ENCODE peak calls at places on chromosomes 5 and 9, in four cellular contexts. N, Y, X and L are unnamed samples.

GRCh38 chr9:137279741-137280477 is 2.4 kb downstream of the TOR4A start:
- DNase-seq in X (no peak), Y (no peak), N (no peak), L (no peak)

GRCh38 chr9:97954550-97954989 is 16.6 kb upstream of the HEMGN start:
- DNase-seq in Y (peak), X (peak), N (peak), L (peak)

GRCh38 chr9:14251146-14252071 is 62.5 kb downstream of the NFIB start:
- DNase-seq in X (no peak), N (no peak), Y (no peak), L (no peak)

GRCh38 chr5:73288803-73289720 is 116.1 kb downstream of the TMEM174 start:
- DNase-seq in X (no peak), N (no peak), Y (no peak), L (no peak)

GRCh38 chr9:130891699-130892502 is 4.7 kb downstream of the QRFP start:
- DNase-seq in Y (no peak), X (no peak), N (no peak), L (no peak)

GRCh38 chr5:173328896-173329369 is 719 bp upstream of the STC2 start:
- DNase-seq in Y (no peak), N (no peak), X (peak), L (peak)

GRCh38 chr9:129719135-129719534 is 33.7 kb downstream of the PTGES start:
- DNase-seq in N (no peak), Y (no peak), X (no peak), L (no peak)

GRCh38 chr9:16316911-16317817 is 553.3 kb downstream of the BNC2 start:
- DNase-seq in Y (no peak), X (no peak), N (no peak), L (no peak)

GRCh38 chr5:149207821-149208220 is 63.8 kb upstream of the AFAP1L1 start:
- DNase-seq in X (no peak), N (no peak), Y (no peak), L (no peak)

GRCh38 chr9:101028346-101029299 is at the start of gene PLPPR1:
- DNase-seq in N (no peak), X (no peak), Y (no peak), L (no peak)

GRCh38 chr5:160442824-160443431 is 21.3 kb downstream of the PTTG1 start:
- DNase-seq in N (no peak), X (no peak), Y (no peak), L (no peak)

GRCh38 chr9:127711226-127711701 is 4.2 kb downstream of the PTRH1 start:
- DNase-seq in N (no peak), Y (no peak), X (peak), L (peak)

GRCh38 chr5:439636-440035 is 3.3 kb upstream of the EXOC3 start:
- DNase-seq in X (no peak), Y (no peak), N (no peak), L (no peak)

GRCh38 chr9:17063535-17064135 is 71.2 kb upstream of the CNTLN start:
- DNase-seq in X (peak), Y (peak), N (no peak), L (peak)

GRCh38 chr5:39021413-39021812 is 52.8 kb downstream of the RICTOR start:
- DNase-seq in Y (no peak), X (no peak), N (no peak), L (no peak)

GRCh38 chr5:171426680-171427079 is 7.2 kb downstream of the FGF18 start:
- DNase-seq in Y (no peak), N (no peak), X (no peak), L (no peak)

GRCh38 chr5:76714771-76715483 is 999 bp upstream of the F2R start:
- DNase-seq in Y (no peak), X (peak), N (peak), L (peak)

GRCh38 chr9:114098660-114099522 is at the start of gene KIF12:
- DNase-seq in X (no peak), N (no peak), Y (no peak), L (no peak)

GRCh38 chr9:68838245-68838644 is 133.2 kb downstream of the PIP5K1B start:
- DNase-seq in N (no peak), X (no peak), Y (no peak), L (no peak)

GRCh38 chr9:90915693-90916092 is 114.1 kb downstream of the SYK start:
- DNase-seq in Y (no peak), X (peak), N (no peak), L (peak)

GRCh38 chr5:172142709-172143215 is 45.3 kb downstream of the STK10 start:
- DNase-seq in Y (no peak), X (peak), N (no peak), L (peak)

GRCh38 chr9:97788763-97789663 is 64.0 kb upstream of the FOXE1 start:
- DNase-seq in N (no peak), Y (no peak), X (peak), L (no peak)

GRCh38 chr9:2494571-2494970 is 127.0 kb upstream of the VLDLR start:
- DNase-seq in Y (no peak), X (no peak), N (no peak), L (no peak)

GRCh38 chr9:113621309-113621791 is 157.8 kb downstream of the RGS3 start:
- DNase-seq in N (no peak), Y (no peak), X (no peak), L (no peak)

GRCh38 chr5:180817847-180818246 is 15.2 kb upstream of the MGAT1 start:
- DNase-seq in N (no peak), Y (no peak), X (no peak), L (no peak)

GRCh38 chr9:136694163-136694864 is 7.1 kb upstream of the AGPAT2 start:
- DNase-seq in X (peak), N (no peak), Y (no peak), L (peak)

GRCh38 chr9:128121466-128121810 is 6.1 kb downstream of the PTGES2 start:
- DNase-seq in X (no peak), N (no peak), Y (no peak), L (no peak)

GRCh38 chr9:18935521-18935920 is 97.5 kb downstream of the SAXO1 start:
- DNase-seq in X (no peak), N (no peak), Y (no peak), L (no peak)

GRCh38 chr5:102536323-102536928 is 37.6 kb upstream of the SLCO6A1 start:
- DNase-seq in X (peak), Y (no peak), N (no peak), L (peak)

GRCh38 chr9:123033352-123033751 is at the start of gene GPR21:
- DNase-seq in X (no peak), N (no peak), Y (no peak), L (no peak)

GRCh38 chr5:124655211-124655880 is 91.1 kb downstream of the ZNF608 start:
- DNase-seq in X (no peak), Y (no peak), N (no peak), L (no peak)

GRCh38 chr5:71922584-71923106 is 184.6 kb upstream of the MAP1B start:
- DNase-seq in X (peak), N (no peak), Y (no peak), L (no peak)